ENCODE peak calls at places on chromosomes 11 and 22, in four cellular contexts. U is A549, B is WTC11, E is HepG2. W is an unnamed sample.
A peak's percentile ranks its signal among the peaks of the same experiment; 100 is the strongest.

GRCh38 chr11:132007184-132007583 is 636.8 kb downstream of the NTM start:
- DNase-seq in U (no peak), E (no peak), B (no peak), W (no peak)

GRCh38 chr11:8787372-8787771 is 104.8 kb downstream of the RPL27A start:
- DNase-seq in U (no peak), B (no peak), E (no peak), W (no peak)

GRCh38 chr11:96736591-96736990 is 346.8 kb downstream of the JRKL start:
- DNase-seq in U (no peak), E (no peak), B (no peak), W (no peak)

GRCh38 chr11:118436639-118437045 is 350 bp downstream of the KMT2A start:
- DNase-seq in U (no peak), E (no peak), B (peak; percentile 23), W (no peak)

GRCh38 chr11:18987454-18988231 is 48.4 kb upstream of the MRGPRX1 start:
- DNase-seq in U (no peak), B (no peak), E (no peak), W (no peak)

GRCh38 chr11:30196400-30197206 is 34.2 kb upstream of the FSHB start:
- DNase-seq in B (peak; percentile 83), E (peak; percentile 25), U (peak; percentile 53), W (peak; percentile 36)

GRCh38 chr11:128575956-128576340 is 11.4 kb downstream of the ETS1 start:
- DNase-seq in E (no peak), B (no peak), U (no peak), W (no peak)

GRCh38 chr22:24434472-24435322 is 7.3 kb downstream of the ADORA2A start:
- DNase-seq in B (no peak), U (no peak), E (no peak), W (no peak)

DNA sequence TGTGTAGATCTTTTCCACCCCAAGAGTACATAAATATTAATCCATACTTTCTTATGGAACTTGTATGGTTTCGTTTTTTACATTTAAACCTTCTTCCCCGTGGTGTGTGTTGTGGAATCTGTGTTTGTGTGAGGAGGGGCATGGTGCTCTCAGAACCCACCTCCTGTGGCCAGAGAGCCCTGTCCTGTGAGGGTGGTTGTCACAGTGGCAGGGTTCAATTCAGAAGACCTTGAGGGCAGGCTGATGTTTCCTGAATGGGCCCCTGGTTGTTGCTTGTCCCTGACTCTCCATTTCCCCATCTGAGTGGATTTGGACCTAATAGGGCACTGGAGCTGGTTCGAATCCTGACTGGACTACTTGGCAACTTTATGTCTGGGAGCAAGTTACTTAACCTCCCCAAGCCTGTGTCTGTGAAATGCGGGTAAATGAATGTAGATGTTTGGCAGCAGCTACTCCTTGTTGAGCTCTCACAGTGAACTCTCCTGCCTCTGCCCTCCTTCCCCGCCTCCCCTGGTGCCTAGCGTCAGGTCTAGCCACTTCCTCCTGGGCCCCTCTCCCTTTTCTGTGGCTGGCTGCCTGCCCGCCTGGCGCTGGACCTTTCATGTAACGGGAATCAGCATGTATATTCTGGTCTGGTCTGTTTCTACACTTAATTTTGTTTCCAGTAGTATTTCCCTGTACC is 7.3 kb downstream of the NEAT1 start:
- DNase-seq in U (peak; percentile 85), B (no peak), E (no peak), W (no peak)
- TF ChIP-seq HMGXB4 in U (peak; percentile 70), B (no peak), E (no peak), W (no peak)

DNA sequence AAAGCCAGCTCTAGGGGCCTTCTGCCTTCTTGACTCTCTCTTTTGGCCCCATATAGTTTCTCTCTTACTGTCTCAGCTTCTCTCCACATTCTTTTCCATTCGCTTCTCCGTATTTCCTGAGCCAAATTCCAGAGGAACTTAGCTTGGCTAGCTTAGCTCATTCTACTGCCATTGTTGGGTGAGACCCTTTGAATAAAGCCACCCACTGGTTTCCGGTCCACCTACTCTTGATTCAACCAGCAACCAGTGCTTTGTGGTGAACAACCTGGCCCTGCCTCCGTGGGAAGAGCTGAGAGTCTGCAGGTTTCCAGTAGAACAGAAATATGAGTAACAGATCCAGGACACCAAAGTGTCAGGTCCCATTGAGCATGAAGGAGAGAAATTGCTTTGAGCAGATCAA is 81.3 kb upstream of the ARHGAP20 start:
- DNase-seq in B (no peak), E (no peak), U (no peak), W (no peak)
- TF ChIP-seq HMGXB4 in B (no peak), E (no peak), U (no peak), W (no peak)

GRCh38 chr11:71358122-71358728 is 90.0 kb downstream of the DHCR7 start:
- DNase-seq in U (no peak), B (no peak), E (no peak), W (no peak)

GRCh38 chr11:71358963-71359567 is 89.1 kb downstream of the DHCR7 start:
- DNase-seq in U (no peak), E (no peak), B (no peak), W (no peak)

GRCh38 chr11:71356280-71356876 is 91.8 kb downstream of the DHCR7 start:
- DNase-seq in B (no peak), U (no peak), E (no peak), W (no peak)

GRCh38 chr11:71356904-71357303 is 91.3 kb downstream of the DHCR7 start:
- DNase-seq in E (no peak), B (no peak), U (no peak), W (no peak)

GRCh38 chr11:71357414-71357813 is 90.8 kb downstream of the DHCR7 start:
- DNase-seq in E (no peak), B (no peak), U (no peak), W (no peak)
- TF ChIP-seq HMGXB4 in E (no peak), B (no peak), U (no peak), W (no peak)

GRCh38 chr22:44938886-44939285 is 70.9 kb downstream of the PHF21B start:
- DNase-seq in E (no peak), B (no peak), U (no peak), W (no peak)

GRCh38 chr22:44933829-44934735 is 75.7 kb downstream of the PHF21B start:
- DNase-seq in U (no peak), B (no peak), E (no peak), W (no peak)

GRCh38 chr22:44937216-44937615 is 72.6 kb downstream of the PHF21B start:
- DNase-seq in B (no peak), U (no peak), E (no peak), W (no peak)

GRCh38 chr22:44935724-44936123 is 74.1 kb downstream of the PHF21B start:
- DNase-seq in E (no peak), U (no peak), B (no peak), W (no peak)

GRCh38 chr22:44936201-44936600 is 73.6 kb downstream of the PHF21B start:
- DNase-seq in U (no peak), B (no peak), E (no peak), W (no peak)
- TF ChIP-seq HMGXB4 in U (no peak), B (no peak), E (no peak), W (no peak)

GRCh38 chr22:40028098-40028425 is 33.3 kb downstream of the FAM83F start:
- DNase-seq in B (no peak), U (no peak), E (no peak), W (no peak)
- TF ChIP-seq HMGXB4 in B (no peak), U (no peak), E (no peak), W (no peak)

GRCh38 chr22:42772647-42773046 is 52.0 kb upstream of the A4GALT start:
- DNase-seq in U (no peak), B (no peak), E (no peak), W (no peak)
- TF ChIP-seq HMGXB4 in U (no peak), B (no peak), E (no peak), W (no peak)

GRCh38 chr11:56152333-56152732 is 7.8 kb downstream of the OR8K5 start:
- DNase-seq in B (no peak), E (no peak), U (peak; percentile 29), W (no peak)
- TF ChIP-seq HMGXB4 in B (no peak), E (no peak), U (no peak), W (no peak)

DNA sequence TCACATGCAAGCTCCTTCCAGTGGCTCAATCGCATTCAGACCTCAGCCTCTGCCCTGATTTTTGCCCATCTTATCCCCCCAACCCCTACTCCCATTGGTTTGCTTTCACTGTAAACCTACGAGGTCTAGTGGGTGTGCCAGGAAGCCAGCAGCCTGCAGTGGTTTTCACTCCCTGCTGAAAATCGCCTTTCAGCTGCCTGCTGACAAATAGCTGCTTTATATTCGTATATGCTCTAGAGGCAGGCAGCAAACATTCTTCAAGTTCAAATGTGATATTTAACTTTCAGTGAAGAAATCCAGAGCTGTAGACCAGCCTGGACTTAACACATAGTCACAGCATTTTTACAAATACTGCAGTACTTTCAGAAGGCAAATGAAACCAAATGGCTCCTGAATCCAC is 92.8 kb upstream of the APOA1 start:
- DNase-seq in B (no peak), E (peak; percentile 21), U (no peak), W (no peak)
- TF ChIP-seq HMGXB4 in B (no peak), E (no peak), U (no peak), W (no peak)

GRCh38 chr11:76859708-76860233 is 947 bp upstream of the ACER3 start:
- DNase-seq in E (no peak), B (no peak), U (no peak), W (no peak)

GRCh38 chr11:76863196-76863777 is 2.6 kb downstream of the ACER3 start:
- DNase-seq in B (no peak), U (no peak), E (no peak), W (no peak)

GRCh38 chr11:76860539-76861475 is at the start of gene ACER3:
- DNase-seq in B (peak; percentile 92), U (peak; percentile 90), E (peak; percentile 78), W (peak; percentile 99)

GRCh38 chr11:76857776-76858461 is 2.8 kb upstream of the ACER3 start:
- DNase-seq in E (no peak), B (no peak), U (no peak), W (no peak)

GRCh38 chr11:76861490-76861953 is 804 bp downstream of the ACER3 start:
- DNase-seq in U (no peak), E (no peak), B (no peak), W (no peak)
- TF ChIP-seq HMGXB4 in U (no peak), E (no peak), B (no peak), W (no peak)

GRCh38 chr22:31492151-31492550 is 2.5 kb upstream of the EIF4ENIF1 start:
- DNase-seq in B (no peak), E (no peak), U (no peak), W (no peak)
- TF ChIP-seq HMGXB4 in B (no peak), E (no peak), U (no peak), W (no peak)

W was measured in K562.